ENCODE peak calls at places on chromosomes 1 and 21, in ten cellular contexts. L is activated T-cell treated with anti-CD3 and anti-CD28 coated beads, Interleukin-2, amount 50 U/mL, for 1 hour; V is RPMI7951; D is SHP77; T is amniotic epithelial cell; G is HEK293T; P is A549; E is lung microvascular endothelial cell; H is ELR; I is HCT116. M is an unnamed sample.

GRCh38 chr21:42233067-42233981 is 14.4 kb downstream of the ABCG1 start:
- DNase-seq in E (peak), L (peak), I (no peak), T (peak), G (no peak), D (peak), V (no peak), P (peak), H (no peak), M (no peak)

GRCh38 chr1:178706467-178706866 is 18.6 kb upstream of the RALGPS2 start:
- DNase-seq in I (no peak), E (no peak), L (no peak), D (no peak), T (peak), G (no peak), P (no peak), H (no peak), V (no peak), M (no peak)

GRCh38 chr1:221839794-221840395 is 98.0 kb upstream of the DUSP10 start:
- DNase-seq in G (no peak), H (peak), P (peak), E (peak), V (peak), I (peak), D (no peak), T (peak), L (peak), M (peak)

GRCh38 chr1:169207825-169208520 is 101.5 kb downstream of the ATP1B1 start:
- DNase-seq in H (no peak), T (peak), D (no peak), I (no peak), L (no peak), G (no peak), V (no peak), P (no peak), E (peak), M (no peak)

GRCh38 chr1:236868625-236869467 is 73.8 kb downstream of the MTR start:
- DNase-seq in T (peak), H (peak), E (peak), G (peak), L (peak), P (peak), V (peak), I (peak), D (peak), M (peak)

GRCh38 chr1:38132681-38133080 is 86.1 kb upstream of the POU3F1 start:
- DNase-seq in G (no peak), T (peak), L (no peak), V (no peak), I (no peak), E (no peak), D (no peak), P (no peak), H (no peak), M (no peak)

GRCh38 chr1:66013371-66013770 is 220.7 kb downstream of the PDE4B start:
- DNase-seq in P (no peak), V (no peak), G (no peak), L (no peak), T (peak), D (no peak), H (no peak), I (no peak), E (no peak), M (no peak)

GRCh38 chr1:67793562-67793961 is 39.7 kb downstream of the GNG12 start:
- DNase-seq in T (peak), L (no peak), I (no peak), G (no peak), P (no peak), V (peak), D (no peak), H (peak), E (peak), M (peak)

GRCh38 chr1:18902523-18903312 is at the start of gene ALDH4A1:
- DNase-seq in H (peak), P (peak), L (peak), I (peak), G (peak), T (peak), E (peak), D (peak), V (peak), M (peak)

GRCh38 chr1:15951341-15952153 is 24.4 kb downstream of the ZBTB17 start:
- DNase-seq in D (no peak), P (no peak), I (no peak), E (no peak), H (no peak), T (peak), G (no peak), V (no peak), L (peak), M (no peak)

GRCh38 chr1:179327679-179328078 is 34.1 kb downstream of the SOAT1 start:
- DNase-seq in T (peak), G (no peak), H (no peak), P (no peak), I (no peak), V (no peak), D (no peak), L (no peak), E (no peak), M (no peak)

GRCh38 chr1:107934573-107934972 is 30.4 kb downstream of the VAV3 start:
- DNase-seq in H (no peak), V (no peak), G (no peak), E (no peak), P (no peak), L (no peak), D (no peak), I (no peak), T (no peak), M (no peak)

GRCh38 chr1:11056504-11056903 is 3.3 kb downstream of the SRM start:
- DNase-seq in G (no peak), H (no peak), E (no peak), V (no peak), I (no peak), D (no peak), L (no peak), T (no peak), P (no peak), M (no peak)

GRCh38 chr1:201136696-201137392 is 9.9 kb upstream of the ASCL5 start:
- DNase-seq in P (no peak), H (no peak), L (no peak), V (no peak), E (no peak), D (no peak), T (no peak), G (no peak), I (no peak), M (no peak)

GRCh38 chr1:162062542-162063015 is 6.9 kb upstream of the NOS1AP start:
- DNase-seq in T (peak), D (no peak), I (no peak), H (no peak), P (no peak), V (peak), L (no peak), E (no peak), G (peak), M (no peak)

GRCh38 chr1:79322511-79323027 is 316.0 kb upstream of the ADGRL4 start:
- DNase-seq in E (no peak), G (no peak), D (no peak), I (no peak), P (no peak), V (peak), L (no peak), T (peak), H (peak), M (no peak)

GRCh38 chr1:40396420-40396819 is 22.9 kb downstream of the SMAP2 start:
- DNase-seq in D (no peak), H (no peak), I (no peak), L (no peak), E (no peak), P (no peak), G (no peak), T (no peak), V (no peak), M (no peak)

GRCh38 chr1:166197141-166197540 is 30.3 kb upstream of the FAM78B start:
- DNase-seq in E (no peak), V (peak), P (no peak), H (no peak), T (no peak), G (no peak), L (no peak), D (no peak), I (no peak), M (no peak)

GRCh38 chr1:74502432-74502831 is 10.0 kb downstream of the LRRC53 start:
- DNase-seq in H (peak), L (no peak), T (peak), E (peak), I (no peak), G (peak), P (peak), D (no peak), V (peak), M (peak)

GRCh38 chr1:67281246-67281645 is 26.4 kb upstream of the IL12RB2 start:
- DNase-seq in T (no peak), G (no peak), P (no peak), E (no peak), I (no peak), L (no peak), D (no peak), V (no peak), H (no peak), M (no peak)

GRCh38 chr1:47804127-47804526 is 193.1 kb downstream of the TRABD2B start:
- DNase-seq in G (no peak), P (no peak), T (no peak), H (no peak), I (no peak), L (no peak), V (no peak), E (no peak), D (peak), M (no peak)

GRCh38 chr1:173062156-173062938 is 11.6 kb upstream of the TNFSF18 start:
- DNase-seq in H (peak), D (no peak), V (peak), E (no peak), L (no peak), P (peak), T (peak), G (no peak), I (no peak), M (no peak)

GRCh38 chr21:14722841-14723483 is 176.8 kb upstream of the SAMSN1 start:
- DNase-seq in E (no peak), I (no peak), T (no peak), H (no peak), L (no peak), G (no peak), V (no peak), D (no peak), P (no peak), M (no peak)

GRCh38 chr1:207823880-207824566 is 72.2 kb downstream of the CD46 start:
- DNase-seq in V (peak), T (peak), P (peak), H (peak), D (peak), L (peak), E (peak), I (peak), G (peak), M (peak)

GRCh38 chr1:51642739-51643142 is 25.8 kb downstream of the OSBPL9 start:
- DNase-seq in P (no peak), I (no peak), V (peak), H (peak), E (no peak), T (peak), D (no peak), G (no peak), L (no peak), M (no peak)

GRCh38 chr1:185478878-185479277 is 161.8 kb upstream of the IVNS1ABP start:
- DNase-seq in I (no peak), V (no peak), L (no peak), P (no peak), G (no peak), E (no peak), H (no peak), D (no peak), T (no peak), M (no peak)

GRCh38 chr1:234553241-234554156 is 56.5 kb downstream of the IRF2BP2 start:
- DNase-seq in D (no peak), I (no peak), T (peak), P (no peak), G (no peak), E (peak), V (peak), L (no peak), H (peak), M (no peak)